ENCODE peak calls at places on chromosome 6, in four cellular contexts. M, P, J and R are unnamed samples.
A peak's percentile ranks its signal among the peaks of the same experiment; 100 is the strongest.

GRCh38 chr6:19812512-19813119 is 24.6 kb upstream of the ID4 start:
- DNase-seq in J (peak; percentile 26), P (peak; percentile 51), M (no peak), R (peak; percentile 59)

GRCh38 chr6:37502703-37503485 is 3.2 kb upstream of the CCDC167 start:
- DNase-seq in P (no peak), M (no peak), J (no peak), R (no peak)

GRCh38 chr6:27400877-27401642 is 12.5 kb downstream of the ZNF391 start:
- DNase-seq in J (no peak), P (no peak), M (no peak), R (no peak)

GRCh38 chr6:56026461-56027180 is 151.2 kb upstream of the BMP5 start:
- DNase-seq in P (peak; percentile 55), M (no peak), J (no peak), R (no peak)

GRCh38 chr6:75103411-75103810 is 102.4 kb downstream of the COL12A1 start:
- DNase-seq in P (no peak), J (no peak), M (no peak), R (no peak)

GRCh38 chr6:107418118-107418517 is 41.2 kb downstream of the PDSS2 start:
- DNase-seq in J (peak; percentile 3), P (peak; percentile 19), M (no peak), R (no peak)

GRCh38 chr6:163761491-163761890 is 347.0 kb downstream of the QKI start:
- DNase-seq in P (no peak), J (no peak), M (no peak), R (no peak)

GRCh38 chr6:35363293-35363750 is 21.0 kb downstream of the PPARD start:
- DNase-seq in P (peak; percentile 82), M (no peak), J (no peak), R (peak; percentile 68)

GRCh38 chr6:68967549-68968300 is 332.6 kb downstream of the ADGRB3 start:
- DNase-seq in M (peak; percentile 57), P (peak; percentile 62), J (peak; percentile 2), R (peak; percentile 48)

GRCh38 chr6:168014406-168014959 is 17.0 kb downstream of the KIF25 start:
- DNase-seq in P (no peak), M (no peak), J (no peak), R (no peak)

GRCh38 chr6:168017629-168018028 is 20.2 kb downstream of the KIF25 start:
- DNase-seq in P (no peak), M (no peak), J (no peak), R (no peak)

GRCh38 chr6:168015492-168016175 is 18.2 kb downstream of the KIF25 start:
- DNase-seq in J (no peak), P (no peak), M (no peak), R (peak; percentile 86)

GRCh38 chr6:168016756-168017525 is 19.5 kb downstream of the KIF25 start:
- DNase-seq in P (peak; percentile 17), J (no peak), M (no peak), R (peak; percentile 45)

DNA sequence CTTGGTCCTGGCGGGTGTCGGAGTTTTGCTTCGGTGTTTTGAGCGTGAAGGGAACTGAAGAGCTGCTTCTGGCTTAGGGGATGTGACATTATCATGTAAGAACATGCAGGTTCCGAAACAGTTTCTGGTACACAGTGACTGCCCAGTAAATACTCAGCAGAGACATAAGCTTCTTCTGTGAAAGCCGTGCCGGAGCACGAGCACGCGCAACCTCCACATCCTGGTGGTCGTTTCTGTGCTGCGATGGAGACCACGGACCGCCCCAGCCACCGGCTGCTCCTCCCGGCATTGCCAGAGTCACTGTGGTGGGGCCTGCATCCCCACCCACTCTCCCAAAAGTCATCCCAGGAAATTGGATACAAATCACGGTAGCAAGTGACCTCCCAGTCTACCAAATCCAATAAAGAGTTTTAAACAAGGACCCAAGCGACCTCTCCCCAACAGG is 18.7 kb downstream of the KIF25 start:
- DNase-seq in J (no peak), P (no peak), M (no peak), R (no peak)
- H3K4me3 ChIP-seq in J (no peak overlapping the region), P (no peak overlapping the region), M (no peak overlapping the region), R (no peak overlapping the region)

DNA sequence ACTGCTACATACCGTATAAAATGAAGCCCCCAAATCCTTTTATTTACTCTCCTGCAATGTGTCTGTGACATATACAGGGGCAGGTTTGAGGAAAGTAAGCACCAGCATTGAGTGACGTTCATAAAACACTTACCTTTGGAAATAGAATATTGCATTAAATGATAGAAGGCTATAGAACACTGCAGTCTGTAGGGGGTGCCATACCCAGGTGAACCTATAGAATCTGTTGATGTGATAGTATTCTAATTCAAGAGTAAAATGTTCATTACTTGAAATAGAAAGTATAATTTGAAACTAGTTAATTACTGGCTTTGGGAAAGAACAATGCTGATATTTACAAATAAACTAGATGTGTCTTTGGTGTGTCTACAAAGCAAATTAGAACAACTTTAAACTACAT is 47.0 kb upstream of the PRL start:
- DNase-seq in J (no peak), P (no peak), M (no peak), R (no peak)
- TF ChIP-seq CTCF in J (no peak), P (no peak), M (no peak), R (peak; percentile 5)

GRCh38 chr6:137492771-137493217 is 1.4 kb downstream of the OLIG3 start:
- DNase-seq in J (no peak), P (no peak), M (no peak), R (no peak)

GRCh38 chr6:137492289-137492688 is 1.9 kb downstream of the OLIG3 start:
- DNase-seq in P (no peak), J (no peak), M (no peak), R (no peak)

GRCh38 chr6:137494281-137494966 is at the start of gene OLIG3:
- DNase-seq in J (no peak), M (no peak), P (no peak), R (no peak)

GRCh38 chr6:137494967-137495595 is 887 bp upstream of the OLIG3 start:
- DNase-seq in M (no peak), P (peak; percentile 29), J (no peak), R (peak; percentile 22)

DNA sequence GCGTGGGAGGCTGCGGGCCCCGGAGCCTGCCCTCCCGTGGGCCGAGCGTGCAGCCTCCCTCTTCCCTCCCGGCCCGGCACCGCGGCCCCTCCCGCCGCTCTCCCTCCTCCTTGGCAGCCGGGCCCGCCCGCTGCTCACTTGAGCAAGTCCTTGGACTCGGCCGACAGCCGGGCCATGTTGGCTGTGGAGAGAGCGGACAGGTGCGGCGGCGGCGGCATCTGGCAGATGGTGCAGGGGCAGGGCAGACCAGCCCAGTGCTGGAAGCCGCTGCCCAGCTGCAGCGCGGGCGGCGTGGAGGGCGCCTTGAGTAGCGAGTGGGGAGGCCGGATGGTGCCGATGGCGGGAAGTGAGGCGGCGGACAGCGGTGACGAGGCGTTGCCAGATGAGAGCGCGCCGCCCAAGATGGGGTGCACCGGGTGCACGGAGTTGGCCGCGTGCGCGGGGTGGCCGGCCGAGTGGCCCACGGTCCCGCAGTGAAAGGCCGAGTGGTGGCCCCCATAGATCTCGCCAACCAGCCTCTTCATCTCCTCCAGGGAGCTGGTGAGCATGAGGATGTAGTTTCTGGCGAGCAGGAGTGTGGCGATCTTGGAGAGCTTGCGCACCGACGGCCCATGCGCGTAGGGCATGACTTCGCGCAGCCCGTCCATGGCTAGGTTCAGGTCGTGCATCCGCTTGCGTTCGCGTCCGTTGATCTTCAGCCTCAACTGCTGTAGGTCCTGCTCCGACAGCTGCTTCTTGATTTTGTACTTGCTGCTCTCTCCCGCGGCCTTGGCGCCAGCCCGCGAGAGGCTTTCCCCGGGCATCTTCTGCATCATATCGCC is 766 bp downstream of the OLIG3 start:
- DNase-seq in P (peak; percentile 15), M (no peak), J (no peak), R (no peak)
- H3K4me3 ChIP-seq in P (no peak overlapping the region), M (no peak overlapping the region), J (no peak overlapping the region), R (no peak overlapping the region)

GRCh38 chr6:79431469-79431868 is 105.8 kb downstream of the LCA5 start:
- DNase-seq in P (no peak), M (no peak), J (peak; percentile 8), R (no peak)
- TF ChIP-seq CTCF in P (peak; percentile 10), M (no peak), J (no peak), R (peak; percentile 17)

DNA sequence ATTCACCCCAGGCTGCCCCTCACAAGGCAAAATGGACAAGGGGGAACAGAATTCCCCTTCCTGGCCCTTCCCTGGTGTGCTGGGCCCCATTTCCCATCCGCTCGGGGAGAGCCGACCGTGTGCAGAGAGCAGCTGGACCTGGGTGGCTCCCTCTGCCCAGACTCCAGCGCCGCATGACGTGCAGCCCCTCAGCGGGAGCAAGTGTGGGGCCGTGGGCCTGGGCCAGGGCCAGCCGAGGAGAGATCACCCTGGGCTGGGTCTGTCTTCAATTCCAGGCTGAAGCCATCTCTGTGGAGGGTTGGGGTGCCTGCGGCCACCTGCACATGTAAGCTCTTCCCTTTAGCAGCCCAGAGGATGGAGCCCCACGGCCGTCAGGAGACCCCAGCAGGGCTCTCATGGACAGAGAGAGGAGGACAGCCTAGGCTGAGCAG is 241.8 kb downstream of the TTLL2 start:
- DNase-seq in P (no peak), J (no peak), M (no peak), R (no peak)
- H3K4me3 ChIP-seq in P (no peak overlapping the region), J (no peak overlapping the region), M (no peak overlapping the region), R (no peak overlapping the region)

GRCh38 chr6:12163744-12164507 is 126.2 kb upstream of the EDN1 start:
- DNase-seq in J (no peak), P (no peak), M (no peak), R (no peak)

GRCh38 chr6:12160350-12160749 is 129.8 kb upstream of the EDN1 start:
- DNase-seq in M (no peak), P (peak; percentile 60), J (no peak), R (peak; percentile 65)

GRCh38 chr6:12163149-12163548 is 127.0 kb upstream of the EDN1 start:
- DNase-seq in P (no peak), J (no peak), M (no peak), R (no peak)

GRCh38 chr6:12162203-12162602 is 128.0 kb upstream of the EDN1 start:
- DNase-seq in M (no peak), P (no peak), J (no peak), R (no peak)

GRCh38 chr6:12158686-12159415 is 131.3 kb upstream of the EDN1 start:
- DNase-seq in M (no peak), J (no peak), P (no peak), R (no peak)
- TF ChIP-seq CTCF in M (no peak), J (no peak), P (no peak), R (peak; percentile 14)